ENCODE peak calls at places on chromosomes 6 and 20, in eight cellular contexts. R, X, W, I, H, E, Y and T are unnamed samples. For H3K9me3, the result is how much of the 10 kb centered on the place peaks cover.

GRCh38 chr20:8132015-8132631 is at the start of gene PLCB1:
- DNase-seq in R (peak), X (peak), E (peak), H (peak), I (peak), W (peak), Y (peak), T (peak)

GRCh38 chr6:134245691-134246090 is 72.2 kb downstream of the SGK1 start:
- DNase-seq in X (no peak), W (no peak), E (no peak), H (no peak), R (peak), I (no peak), Y (no peak), T (no peak)

GRCh38 chr6:41064841-41065240 is 7.3 kb downstream of the OARD1 start:
- DNase-seq in R (no peak), W (no peak), H (no peak), E (no peak), X (peak), I (no peak), Y (no peak), T (no peak)

GRCh38 chr6:125888989-125889656 is 67.4 kb upstream of the HINT3 start:
- DNase-seq in R (peak), Y (peak), W (no peak), H (peak), I (no peak), E (peak), X (no peak), T (no peak)

GRCh38 chr20:59400666-59401065 is 100.3 kb downstream of the EDN3 start:
- DNase-seq in E (no peak), X (no peak), R (peak), W (no peak), H (no peak), I (no peak), Y (no peak), T (no peak)

GRCh38 chr20:64024141-64024990 is 11.6 kb upstream of the C20orf204 start:
- DNase-seq in Y (no peak), H (no peak), X (peak), E (no peak), R (no peak), W (no peak), I (no peak), T (no peak)

GRCh38 chr6:66094615-66095014 is 387.6 kb upstream of the EYS start:
- DNase-seq in I (peak), R (no peak), E (no peak), Y (no peak), W (no peak), X (no peak), H (no peak), T (no peak)

GRCh38 chr6:10420546-10421507 is 6.0 kb upstream of the TFAP2A start:
- DNase-seq in X (no peak), H (no peak), Y (no peak), R (no peak), I (no peak), W (no peak), E (peak), T (no peak)

GRCh38 chr6:134903448-134903847 is 46.5 kb downstream of the ALDH8A1 start:
- DNase-seq in W (no peak), Y (no peak), X (no peak), H (no peak), E (no peak), I (no peak), R (no peak), T (no peak)

GRCh38 chr6:1911476-1911875 is 301.8 kb downstream of the FOXC1 start:
- DNase-seq in W (no peak), R (no peak), I (no peak), Y (no peak), X (no peak), E (no peak), H (no peak), T (no peak)

GRCh38 chr6:125947581-125947980 is 9.0 kb upstream of the HINT3 start:
- DNase-seq in Y (no peak), E (no peak), W (no peak), H (peak), X (no peak), R (no peak), I (no peak), T (no peak)

GRCh38 chr20:61659652-61660346 is 405.9 kb downstream of the TAF4 start:
- DNase-seq in X (no peak), E (peak), H (no peak), W (no peak), Y (no peak), I (no peak), R (no peak), T (no peak)

GRCh38 chr6:166573456-166574216 is 12.8 kb downstream of the RAMACL start:
- DNase-seq in I (no peak), W (no peak), R (no peak), X (no peak), E (peak), Y (no peak), H (no peak), T (no peak)

GRCh38 chr6:102798631-102799030 is 1405.1 kb downstream of the GRIK2 start:
- DNase-seq in E (peak), X (no peak), W (no peak), H (no peak), Y (no peak), R (no peak), I (no peak), T (no peak)

GRCh38 chr6:158008894-158009891 is 27.5 kb downstream of the SYNJ2 start:
- DNase-seq in W (no peak), X (no peak), R (peak), E (no peak), I (peak), Y (no peak), H (peak), T (no peak)

GRCh38 chr6:30171677-30172471 is 8.5 kb downstream of the TRIM15 start:
- DNase-seq in W (no peak), R (no peak), X (no peak), I (no peak), E (peak), H (no peak), Y (no peak), T (no peak)

GRCh38 chr6:129331450-129332138 is 378.4 kb downstream of the ARHGAP18 start:
- DNase-seq in X (no peak), W (no peak), R (no peak), H (peak), I (no peak), E (no peak), Y (no peak), T (no peak)

GRCh38 chr20:36541227-36542018 is at the start of gene MYL9:
- DNase-seq in X (peak), H (peak), W (no peak), I (peak), Y (no peak), E (peak), R (no peak), T (no peak)

GRCh38 chr6:88472731-88473130 is 306.6 kb upstream of the CNR1 start:
- DNase-seq in R (no peak), H (no peak), I (no peak), X (no peak), Y (no peak), E (peak), W (no peak), T (no peak)

GRCh38 chr6:144310761-144311160 is 25.6 kb downstream of the UTRN start:
- DNase-seq in I (no peak), R (no peak), W (no peak), X (no peak), Y (no peak), H (no peak), E (no peak), T (no peak)

DNA sequence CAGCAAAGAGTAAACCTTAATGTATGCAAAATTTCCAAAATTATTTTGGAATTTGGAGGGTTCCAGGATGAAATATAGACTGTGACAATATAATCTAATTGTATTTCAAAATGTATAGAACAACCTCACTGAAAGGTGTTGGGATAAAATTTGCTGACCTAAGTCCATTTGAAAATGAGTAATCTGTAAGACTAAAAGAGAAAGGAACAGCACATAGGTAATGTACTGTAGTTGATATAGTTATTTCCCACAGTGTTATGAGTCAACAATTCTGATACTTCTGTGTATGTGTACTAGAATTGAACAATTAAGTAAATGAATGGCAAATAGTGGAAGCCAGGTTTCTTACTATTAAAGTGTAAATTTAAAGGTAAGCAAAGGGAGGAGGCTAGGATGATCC is 23.8 kb upstream of the ELOVL4 start:
- DNase-seq in I (no peak), H (no peak), Y (no peak), E (no peak), W (no peak), R (no peak), X (no peak), T (no peak)
- H3K9me3 ChIP-seq in I (under half), H (under half), Y (under half), E (under half), W (under half), R (under half), X (under half), T (under half)

GRCh38 chr6:164453835-164454234 is 855.6 kb downstream of the C6orf118 start:
- DNase-seq in E (no peak), R (no peak), H (no peak), I (no peak), X (no peak), W (no peak), Y (no peak), T (no peak)
- H3K9me3 ChIP-seq in E (under half), R (under half), H (under half), I (under half), X (under half), W (under half), Y (under half), T (under half)

DNA sequence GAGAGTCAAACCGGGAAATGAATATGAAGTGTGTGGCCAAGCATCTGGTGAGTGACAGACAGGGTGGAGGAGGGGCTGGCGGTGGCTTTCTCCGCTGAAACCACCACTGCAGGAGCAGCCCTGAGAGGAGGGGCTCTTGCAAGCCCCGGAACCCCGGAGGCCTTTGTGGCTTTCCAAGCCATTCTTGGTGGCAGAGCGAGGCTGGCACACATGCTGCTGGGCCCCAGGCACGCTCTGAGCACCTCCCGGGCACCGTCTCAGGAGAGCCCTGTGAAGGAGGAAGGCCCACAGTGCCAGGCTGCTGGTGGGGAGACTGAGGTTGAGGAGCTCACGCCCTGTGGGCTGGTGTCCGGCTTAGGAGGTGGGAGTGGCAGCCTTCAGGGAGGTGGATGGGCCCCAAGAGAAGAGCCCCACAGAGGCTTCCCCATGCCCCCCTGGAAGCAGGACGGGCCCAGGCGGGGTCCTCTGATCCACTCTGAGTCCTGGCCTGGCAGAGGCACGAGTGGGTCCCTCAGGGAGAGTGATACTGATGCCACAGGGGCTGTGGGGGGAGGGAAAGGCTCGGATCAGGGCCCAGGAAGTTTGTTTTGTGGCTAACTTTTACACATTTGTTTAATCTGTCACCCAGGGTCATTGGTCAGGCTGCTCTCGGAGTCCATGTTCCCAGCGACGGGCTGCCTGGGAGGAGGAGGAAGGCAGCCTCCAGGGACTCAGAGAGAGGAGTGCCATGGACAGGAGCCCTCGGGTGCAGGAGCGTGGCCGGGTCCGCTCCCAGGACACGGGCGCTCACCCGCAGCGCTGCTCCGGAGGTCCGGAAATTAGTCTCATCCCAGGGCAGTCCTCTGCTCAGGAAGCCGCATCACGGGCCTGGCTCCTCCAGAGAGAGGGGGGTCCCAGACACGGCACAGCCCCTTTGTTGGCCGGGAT is 170.7 kb downstream of the ERMARD start:
- DNase-seq in X (no peak), R (no peak), I (peak), W (no peak), H (no peak), Y (no peak), E (peak), T (no peak)
- H3K9me3 ChIP-seq in X (under half), R (under half), I (under half), W (under half), H (under half), Y (under half), E (under half), T (under half)

GRCh38 chr6:99425647-99426453 is 742 bp upstream of the PNISR start:
- DNase-seq in H (peak), W (peak), Y (peak), I (peak), R (no peak), X (peak), E (peak), T (peak)

GRCh38 chr6:99424022-99424421 is 1.1 kb downstream of the PNISR start:
- DNase-seq in I (no peak), W (no peak), E (no peak), X (no peak), R (no peak), Y (no peak), H (no peak), T (no peak)

GRCh38 chr6:99424761-99425646 is at the start of gene PNISR:
- DNase-seq in I (peak), W (peak), R (peak), X (peak), E (peak), Y (peak), H (peak), T (peak)

GRCh38 chr6:99426454-99426762 is 1.3 kb upstream of the PNISR start:
- DNase-seq in I (no peak), H (no peak), W (no peak), R (no peak), X (no peak), Y (no peak), E (no peak), T (no peak)

DNA sequence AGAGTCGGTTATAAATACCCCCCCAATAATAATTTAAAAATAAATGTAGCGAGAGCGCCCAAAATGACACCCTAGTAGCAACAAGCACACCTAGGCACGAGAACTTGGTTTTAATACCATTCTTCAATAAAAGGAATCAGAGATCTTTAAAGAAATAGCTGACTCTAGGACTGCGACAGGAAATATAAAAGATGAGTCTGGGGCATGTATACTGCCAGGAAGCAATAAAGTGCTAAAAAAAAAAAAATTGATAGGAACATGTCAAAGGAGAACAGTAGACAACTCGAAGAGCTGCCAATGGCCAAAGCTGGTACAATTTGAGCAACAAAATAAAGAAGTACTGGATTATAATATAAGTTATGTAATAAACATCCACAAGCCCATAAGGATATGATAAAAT is 2.2 kb downstream of the PNISR start:
- DNase-seq in H (no peak), W (no peak), I (no peak), X (no peak), E (no peak), R (no peak), Y (no peak), T (no peak)
- H3K9me3 ChIP-seq in H (under half), W (under half), I (under half), X (under half), E (under half), R (under half), Y (under half), T (under half)

GRCh38 chr6:5753187-5753586 is 253.5 kb downstream of the NRN1 start:
- DNase-seq in W (no peak), H (no peak), X (no peak), R (no peak), E (no peak), I (no peak), Y (no peak), T (no peak)
- H3K9me3 ChIP-seq in W (under half), H (under half), X (under half), R (under half), E (under half), I (under half), Y (under half), T (under half)

DNA sequence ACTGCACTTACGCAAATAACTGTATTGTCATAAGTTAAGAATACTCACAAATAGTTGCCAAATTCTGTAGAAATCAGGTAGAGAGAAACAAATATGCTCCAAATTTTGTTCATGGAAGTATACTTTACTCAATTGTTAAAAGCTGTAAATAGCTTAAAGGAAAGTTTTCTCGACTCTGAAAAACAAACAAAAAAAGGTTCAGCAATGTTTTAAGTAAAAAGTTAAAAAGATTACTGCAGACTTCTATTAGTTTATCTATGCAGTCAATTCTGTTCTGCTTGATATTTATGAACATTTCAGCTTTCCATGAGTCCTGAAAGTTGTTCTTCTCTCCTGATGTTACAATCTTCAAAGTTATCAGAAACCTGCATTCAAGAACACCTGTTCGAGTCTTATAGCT is 37.5 kb upstream of the FAM8A1 start:
- DNase-seq in I (no peak), R (no peak), H (no peak), E (no peak), Y (no peak), W (no peak), X (no peak), T (no peak)
- H3K9me3 ChIP-seq in I (under half), R (under half), H (under half), E (under half), Y (under half), W (under half), X (under half), T (under half)

DNA sequence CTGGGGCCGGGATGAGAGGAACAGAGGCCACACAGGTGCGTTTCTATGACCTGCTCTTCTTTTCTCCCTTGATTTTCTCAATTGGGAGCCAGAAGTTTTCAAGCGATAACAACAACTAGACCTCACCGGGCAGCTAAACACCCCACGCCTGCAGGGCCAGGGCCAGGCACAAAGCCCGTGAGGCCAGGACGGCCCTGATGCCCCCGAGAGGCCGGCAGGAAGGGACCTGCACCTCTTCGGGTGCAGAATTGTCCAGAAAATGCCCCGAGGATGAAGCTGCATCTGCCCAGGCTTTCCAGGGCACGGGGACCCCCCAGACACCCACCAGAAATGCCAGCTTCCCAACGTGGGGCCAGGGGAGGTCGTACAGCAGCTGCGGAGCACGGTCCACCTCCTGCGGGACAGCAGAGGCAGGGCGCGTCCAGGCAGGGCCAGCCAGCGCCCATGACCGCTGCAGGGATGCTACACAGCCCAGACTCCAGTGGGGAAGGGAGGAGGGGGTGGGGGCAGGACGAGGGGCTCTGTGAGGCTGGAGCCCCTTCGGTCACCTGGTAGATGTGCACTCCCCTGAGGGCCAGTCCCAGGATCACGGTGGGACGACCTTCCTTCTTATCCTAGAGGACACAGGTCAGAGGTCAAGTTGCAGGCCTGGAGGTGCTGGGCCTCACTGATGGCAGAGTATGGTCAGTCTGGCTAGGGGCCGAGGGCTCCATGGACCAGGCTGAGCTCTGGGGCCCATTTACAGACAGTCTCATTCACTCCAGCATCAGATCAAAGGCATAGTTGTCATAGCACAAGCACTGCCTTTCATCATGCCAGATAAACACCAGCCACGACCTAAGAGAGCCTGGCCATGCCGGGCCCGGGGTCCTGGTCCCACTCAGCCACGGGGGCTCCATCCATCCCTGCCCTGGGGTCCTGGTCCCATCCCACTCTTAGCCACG is 16.4 kb downstream of the FRMD1 start:
- DNase-seq in R (no peak), I (no peak), Y (no peak), W (no peak), X (no peak), E (no peak), H (no peak), T (no peak)
- H3K9me3 ChIP-seq in R (under half), I (under half), Y (under half), W (under half), X (under half), E (under half), H (under half), T (under half)

GRCh38 chr20:56234110-56234509 is 14.4 kb upstream of the MC3R start:
- DNase-seq in W (no peak), I (no peak), Y (no peak), E (no peak), H (no peak), R (no peak), X (no peak), T (no peak)

DNA sequence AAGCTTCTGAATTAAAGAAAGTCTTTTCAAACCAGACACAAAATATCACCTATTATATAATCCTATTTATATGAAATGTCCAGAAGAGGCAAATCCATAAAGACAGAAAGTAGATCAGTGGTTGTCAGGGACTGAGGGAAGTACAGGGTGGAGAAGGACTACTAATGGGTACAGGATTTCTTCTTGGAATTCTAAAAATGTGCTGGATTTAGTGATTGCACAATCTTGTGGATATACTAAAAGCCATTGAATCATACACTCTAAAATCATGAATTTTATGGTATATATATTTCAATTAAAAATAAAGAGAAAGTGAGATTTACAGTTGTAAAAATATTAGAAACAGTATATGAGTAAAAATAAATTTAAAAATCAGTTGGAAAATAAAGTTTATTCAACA is 18.7 kb upstream of the MC3R start:
- DNase-seq in W (no peak), R (no peak), H (no peak), I (no peak), E (no peak), X (no peak), Y (no peak), T (no peak)
- H3K9me3 ChIP-seq in W (under half), R (under half), H (under half), I (under half), E (under half), X (under half), Y (under half), T (under half)